ENCODE peak calls at places on chromosomes 1 and 21, in seven cellular contexts. B is neural progenitor cell, C is GM23248, D is astrocyte, A is fibroblast of lung, Y is HCT116, F is endothelial cell of umbilical vein. H is an unnamed sample.

GRCh38 chr1:22755641-22756040 is 45.0 kb downstream of the EPHB2 start:
- DNase-seq in B (no peak), C (peak; percentile 26), D (no peak), A (no peak), Y (no peak), F (peak; percentile 74), H (no peak)

GRCh38 chr1:83554174-83554573 is 444.8 kb downstream of the TTLL7 start:
- DNase-seq in B (peak; percentile 14), C (no peak), D (no peak), A (no peak), Y (no peak), F (no peak), H (no peak)

GRCh38 chr21:39805983-39806382 is 61.0 kb downstream of the IGSF5 start:
- DNase-seq in B (no peak), C (no peak), D (no peak), A (no peak), Y (no peak), F (no peak), H (no peak)

GRCh38 chr21:38952890-38953289 is 147.2 kb downstream of the ETS2 start:
- DNase-seq in B (no peak), C (peak; percentile 42), D (no peak), A (no peak), Y (no peak), F (no peak), H (no peak)

GRCh38 chr1:224782601-224783000 is 146.9 kb upstream of the DNAH14 start:
- DNase-seq in B (no peak), C (no peak), D (no peak), A (no peak), Y (no peak), F (no peak), H (no peak)

GRCh38 chr1:15218287-15219279 is 28.4 kb upstream of the FHAD1 start:
- DNase-seq in B (no peak), C (no peak), D (no peak), A (peak; percentile 19), Y (peak; percentile 23), F (peak; percentile 98), H (no peak)

GRCh38 chr1:96002969-96003964 is 718.3 kb upstream of the PTBP2 start:
- DNase-seq in B (no peak), C (no peak), D (no peak), A (no peak), Y (no peak), F (no peak), H (no peak)

GRCh38 chr1:159913451-159914192 is 11.7 kb downstream of the TAGLN2 start:
- DNase-seq in B (no peak), C (no peak), D (no peak), A (no peak), Y (no peak), F (no peak), H (no peak)

GRCh38 chr1:165257969-165258459 is 98.5 kb downstream of the LMX1A start:
- DNase-seq in B (peak; percentile 78), C (peak; percentile 65), D (no peak), A (peak; percentile 36), Y (peak; percentile 65), F (peak; percentile 56), H (peak; percentile 15)

GRCh38 chr1:32696041-32696440 is 6.5 kb downstream of the SYNC start:
- DNase-seq in B (no peak), C (no peak), D (no peak), A (no peak), Y (no peak), F (no peak), H (no peak)

GRCh38 chr1:147611021-147611426 is 59.3 kb downstream of the ACP6 start:
- DNase-seq in B (no peak), C (no peak), D (no peak), A (no peak), Y (no peak), F (no peak), H (no peak)

GRCh38 chr1:9505142-9505541 is 34.1 kb upstream of the SLC25A33 start:
- DNase-seq in B (peak; percentile 47), C (no peak), D (no peak), A (no peak), Y (no peak), F (no peak), H (no peak)

GRCh38 chr1:2971609-2972008 is 49.7 kb upstream of the ACTRT2 start:
- DNase-seq in B (no peak), C (no peak), D (no peak), A (no peak), Y (no peak), F (no peak), H (no peak)

GRCh38 chr21:42187976-42188653 is 30.8 kb upstream of the ABCG1 start:
- DNase-seq in B (no peak), C (peak; percentile 46), D (peak; percentile 13), A (no peak), Y (no peak), F (no peak), H (no peak)

GRCh38 chr1:156608036-156608674 is 6.9 kb upstream of the GPATCH4 start:
- DNase-seq in B (peak; percentile 75), C (peak; percentile 85), D (peak; percentile 45), A (peak; percentile 75), Y (peak; percentile 66), F (peak; percentile 78), H (no peak)

GRCh38 chr21:18049461-18049860 is 195.2 kb upstream of the CHODL start:
- DNase-seq in B (no peak), C (no peak), D (no peak), A (no peak), Y (no peak), F (no peak), H (no peak)

GRCh38 chr21:26969971-26970725 is 3.3 kb upstream of the ADAMTS5 start:
- DNase-seq in B (no peak), C (peak; percentile 51), D (no peak), A (no peak), Y (no peak), F (no peak), H (no peak)

GRCh38 chr1:100955322-100955721 is 59.4 kb downstream of the SLC30A7 start:
- DNase-seq in B (peak; percentile 63), C (peak; percentile 94), D (peak; percentile 88), A (peak; percentile 87), Y (no peak), F (peak; percentile 84), H (no peak)

GRCh38 chr1:12454406-12455391 is 163.3 kb downstream of the DHRS3 start:
- DNase-seq in B (no peak), C (peak; percentile 59), D (peak; percentile 94), A (peak; percentile 52), Y (no peak), F (peak; percentile 81), H (no peak)

GRCh38 chr1:107162745-107163144 is 21.9 kb downstream of the NTNG1 start:
- DNase-seq in B (no peak), C (no peak), D (no peak), A (peak; percentile 52), Y (no peak), F (no peak), H (no peak)

GRCh38 chr1:87408665-87409248 is 80.1 kb downstream of the LMO4 start:
- DNase-seq in B (no peak), C (no peak), D (no peak), A (no peak), Y (no peak), F (no peak), H (no peak)

GRCh38 chr1:87410771-87411170 is 82.1 kb downstream of the LMO4 start:
- DNase-seq in B (no peak), C (peak; percentile 22), D (no peak), A (peak; percentile 28), Y (no peak), F (no peak), H (no peak)
- H4K20me1 ChIP-seq in B (no peaks in the 10 kb centered on the region), C (no peaks in the 10 kb centered on the region), D (no peaks in the 10 kb centered on the region), A (no peaks in the 10 kb centered on the region), Y (no peaks in the 10 kb centered on the region), F (no peaks in the 10 kb centered on the region), H (no peaks in the 10 kb centered on the region)

DNA sequence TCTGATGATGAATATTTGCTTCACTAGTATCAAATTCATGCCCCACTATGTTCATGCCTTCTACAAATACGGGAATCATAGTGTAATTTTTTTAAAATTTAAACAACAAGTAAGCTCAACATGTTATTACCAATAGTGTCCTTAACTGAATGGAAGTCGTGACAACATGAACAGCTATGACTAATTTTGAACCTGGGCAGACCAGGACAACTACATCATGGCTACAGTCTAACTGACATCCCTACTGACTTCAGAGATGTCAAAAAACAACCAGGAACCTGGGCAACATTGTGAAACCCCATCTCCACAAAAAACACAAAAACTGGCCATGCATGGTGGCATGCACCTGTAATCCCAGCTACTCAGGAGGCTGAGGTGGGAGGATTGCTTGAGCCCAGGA is 33.5 kb upstream of the RAP1A start:
- DNase-seq in B (no peak), C (no peak), D (no peak), A (no peak), Y (no peak), F (no peak), H (no peak)
- TF ChIP-seq EZH2 in B (no peak), C (no peak), D (no peak), A (no peak), Y (no peak), F (no peak), H (no peak)

GRCh38 chr1:205599667-205600042 is 32.2 kb downstream of the ELK4 start:
- DNase-seq in B (no peak), C (no peak), D (no peak), A (no peak), Y (no peak), F (no peak), H (no peak)
- H3K4me3 ChIP-seq in B (no peak overlapping the region), C (no peak overlapping the region), D (peak overlapping the region; percentile 38), A (no peak overlapping the region), Y (no peak overlapping the region), F (no peak overlapping the region), H (no peak overlapping the region)

GRCh38 chr21:43916691-43917514 is 51.9 kb downstream of the AGPAT3 start:
- DNase-seq in B (no peak), C (peak; percentile 54), D (no peak), A (peak; percentile 35), Y (no peak), F (no peak), H (no peak)
- H4K20me1 ChIP-seq in B (peaks cover 7% of the 10 kb centered on the region), C (no peaks in the 10 kb centered on the region), D (peaks cover 76% of the 10 kb centered on the region), A (no peaks in the 10 kb centered on the region), Y (no peaks in the 10 kb centered on the region), F (no peaks in the 10 kb centered on the region), H (peaks cover 4% of the 10 kb centered on the region)

DNA sequence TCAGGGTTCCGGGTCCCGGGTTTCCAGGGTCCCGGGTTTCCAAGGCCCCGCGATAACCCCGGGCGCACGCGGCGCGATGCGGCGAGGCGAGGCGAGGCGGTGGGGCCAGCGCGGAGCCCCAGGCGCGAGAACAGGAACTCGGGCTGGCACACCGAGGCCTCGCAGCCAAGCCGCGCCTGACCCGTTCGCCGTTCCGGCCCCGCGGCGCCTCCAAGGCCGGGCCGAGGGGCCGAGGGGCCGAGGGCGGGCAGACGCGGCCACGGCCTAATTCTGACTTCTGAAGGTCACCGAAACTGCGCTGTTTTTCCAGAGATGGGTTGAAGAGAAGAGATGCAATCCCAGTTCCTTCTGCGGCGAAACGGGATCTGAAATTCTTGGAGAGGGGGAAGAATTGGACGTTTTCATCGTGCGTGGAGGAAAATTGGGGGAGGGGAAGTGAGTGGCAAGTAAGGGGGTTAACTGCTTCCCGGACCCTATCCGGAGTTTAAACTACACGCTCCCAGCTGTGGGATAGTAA is 8.3 kb downstream of the TBX15 start:
- DNase-seq in B (peak; percentile 51), C (peak; percentile 66), D (no peak), A (no peak), Y (no peak), F (no peak), H (no peak)
- TF ChIP-seq EZH2 in B (peak; percentile 91), C (no peak), D (peak; percentile 59), A (peak; percentile 49), Y (no peak), F (peak; percentile 79), H (peak; percentile 83)